ENCODE peak calls at places on chromosomes 6 and 20, in seven cellular contexts. One of them, this sample, is unnamed.

GRCh38 chr20:24782801-24783630 is 166.1 kb upstream of the CST7 start:
- DNase-seq in stimulated activated CD4-positive, alpha-beta T cell treated with anti-CD3 and anti-CD28 coated beads, Interleukin-15, amount 100 ng/mL, for 1 hour: no peak
- DNase-seq in non-pigmented ciliary epithelial cell: no peak
- DNase-seq in progenitor cell of endocrine pancreas: no peak
- DNase-seq in HFF-Myc: no peak
- DNase-seq in AG20443: no peak
- DNase-seq in EH: no peak
- DNase-seq in this sample: peak

GRCh38 chr6:70834520-70834919 is 122.3 kb downstream of the B3GAT2 start:
- DNase-seq in EH: peak
- DNase-seq in HFF-Myc: no peak
- DNase-seq in AG20443: peak
- DNase-seq in non-pigmented ciliary epithelial cell: no peak
- DNase-seq in progenitor cell of endocrine pancreas: no peak
- DNase-seq in stimulated activated CD4-positive, alpha-beta T cell treated with anti-CD3 and anti-CD28 coated beads, Interleukin-15, amount 100 ng/mL, for 1 hour: no peak
- DNase-seq in this sample: no peak

GRCh38 chr20:39849664-39850063 is 839.4 kb downstream of the MAFB start:
- DNase-seq in AG20443: peak
- DNase-seq in progenitor cell of endocrine pancreas: no peak
- DNase-seq in EH: peak
- DNase-seq in HFF-Myc: peak
- DNase-seq in stimulated activated CD4-positive, alpha-beta T cell treated with anti-CD3 and anti-CD28 coated beads, Interleukin-15, amount 100 ng/mL, for 1 hour: no peak
- DNase-seq in non-pigmented ciliary epithelial cell: peak
- DNase-seq in this sample: peak

GRCh38 chr6:152398316-152398715 is 238.8 kb downstream of the SYNE1 start:
- DNase-seq in HFF-Myc: no peak
- DNase-seq in AG20443: no peak
- DNase-seq in progenitor cell of endocrine pancreas: no peak
- DNase-seq in non-pigmented ciliary epithelial cell: no peak
- DNase-seq in EH: no peak
- DNase-seq in stimulated activated CD4-positive, alpha-beta T cell treated with anti-CD3 and anti-CD28 coated beads, Interleukin-15, amount 100 ng/mL, for 1 hour: no peak
- DNase-seq in this sample: no peak

GRCh38 chr6:84409911-84410310 is 182.5 kb upstream of the CEP162 start:
- DNase-seq in stimulated activated CD4-positive, alpha-beta T cell treated with anti-CD3 and anti-CD28 coated beads, Interleukin-15, amount 100 ng/mL, for 1 hour: no peak
- DNase-seq in progenitor cell of endocrine pancreas: no peak
- DNase-seq in HFF-Myc: no peak
- DNase-seq in AG20443: no peak
- DNase-seq in EH: no peak
- DNase-seq in non-pigmented ciliary epithelial cell: no peak
- DNase-seq in this sample: no peak

GRCh38 chr6:390914-391558 is 516 bp upstream of the IRF4 start:
- DNase-seq in progenitor cell of endocrine pancreas: no peak
- DNase-seq in HFF-Myc: no peak
- DNase-seq in EH: peak
- DNase-seq in stimulated activated CD4-positive, alpha-beta T cell treated with anti-CD3 and anti-CD28 coated beads, Interleukin-15, amount 100 ng/mL, for 1 hour: no peak
- DNase-seq in AG20443: no peak
- DNase-seq in non-pigmented ciliary epithelial cell: no peak
- DNase-seq in this sample: no peak

GRCh38 chr6:112475083-112475482 is 128.0 kb downstream of the RFPL4B start:
- DNase-seq in progenitor cell of endocrine pancreas: no peak
- DNase-seq in EH: peak
- DNase-seq in HFF-Myc: no peak
- DNase-seq in non-pigmented ciliary epithelial cell: no peak
- DNase-seq in stimulated activated CD4-positive, alpha-beta T cell treated with anti-CD3 and anti-CD28 coated beads, Interleukin-15, amount 100 ng/mL, for 1 hour: no peak
- DNase-seq in AG20443: peak
- DNase-seq in this sample: no peak

GRCh38 chr20:24735263-24735662 is 213.8 kb upstream of the CST7 start:
- DNase-seq in AG20443: no peak
- DNase-seq in EH: no peak
- DNase-seq in non-pigmented ciliary epithelial cell: no peak
- DNase-seq in stimulated activated CD4-positive, alpha-beta T cell treated with anti-CD3 and anti-CD28 coated beads, Interleukin-15, amount 100 ng/mL, for 1 hour: no peak
- DNase-seq in progenitor cell of endocrine pancreas: no peak
- DNase-seq in HFF-Myc: no peak
- DNase-seq in this sample: no peak

GRCh38 chr6:151876122-151876521 is 68.6 kb downstream of the ESR1 start:
- DNase-seq in AG20443: no peak
- DNase-seq in stimulated activated CD4-positive, alpha-beta T cell treated with anti-CD3 and anti-CD28 coated beads, Interleukin-15, amount 100 ng/mL, for 1 hour: no peak
- DNase-seq in progenitor cell of endocrine pancreas: no peak
- DNase-seq in non-pigmented ciliary epithelial cell: no peak
- DNase-seq in HFF-Myc: no peak
- DNase-seq in EH: no peak
- DNase-seq in this sample: no peak

GRCh38 chr20:60921021-60921622 is 330.9 kb upstream of the CDH4 start:
- DNase-seq in stimulated activated CD4-positive, alpha-beta T cell treated with anti-CD3 and anti-CD28 coated beads, Interleukin-15, amount 100 ng/mL, for 1 hour: no peak
- DNase-seq in EH: peak
- DNase-seq in progenitor cell of endocrine pancreas: peak
- DNase-seq in HFF-Myc: peak
- DNase-seq in non-pigmented ciliary epithelial cell: no peak
- DNase-seq in AG20443: no peak
- DNase-seq in this sample: peak

GRCh38 chr6:21664263-21665081 is 70.9 kb downstream of the SOX4 start:
- DNase-seq in HFF-Myc: no peak
- DNase-seq in stimulated activated CD4-positive, alpha-beta T cell treated with anti-CD3 and anti-CD28 coated beads, Interleukin-15, amount 100 ng/mL, for 1 hour: no peak
- DNase-seq in AG20443: peak
- DNase-seq in non-pigmented ciliary epithelial cell: no peak
- DNase-seq in progenitor cell of endocrine pancreas: peak
- DNase-seq in EH: peak
- DNase-seq in this sample: peak